ENCODE peak calls at places on chromosomes 3 and 15, in five cellular contexts. G is A549, X is H1, T is K562, Q is HepG2. S is an unnamed sample.

GRCh38 chr3:148861277-148861869 is 3.7 kb upstream of the CPA3 start:
- DNase-seq in X (no peak), T (peak), G (peak), Q (peak), S (no peak)

GRCh38 chr3:10780243-10780642 is 35.8 kb upstream of the SLC6A11 start:
- DNase-seq in Q (no peak), T (no peak), G (no peak), X (no peak), S (no peak)

GRCh38 chr3:152328841-152329240 is 60.1 kb downstream of the MBNL1 start:
- DNase-seq in Q (peak), G (peak), T (no peak), X (no peak), S (no peak)

GRCh38 chr3:56762718-56763117 is 39.0 kb downstream of the ARHGEF3 start:
- DNase-seq in X (no peak), T (no peak), Q (no peak), G (no peak), S (no peak)

GRCh38 chr3:51675201-51675611 is 4.2 kb downstream of the TEX264 start:
- DNase-seq in T (no peak), X (no peak), G (no peak), Q (no peak), S (no peak)

GRCh38 chr3:99783009-99783573 is 34.6 kb upstream of the CMSS1 start:
- DNase-seq in X (no peak), G (no peak), Q (no peak), T (no peak), S (no peak)

GRCh38 chr15:68713874-68714273 is 106.8 kb downstream of the ANP32A start:
- DNase-seq in G (no peak), X (no peak), T (no peak), Q (no peak), S (no peak)

GRCh38 chr15:22873204-22873701 is 34.8 kb downstream of the NIPA2 start:
- DNase-seq in G (no peak), T (no peak), Q (no peak), X (no peak), S (no peak)

GRCh38 chr15:36808401-36809160 is 229.2 kb downstream of the CDIN1 start:
- DNase-seq in G (no peak), X (no peak), T (no peak), Q (peak), S (no peak)

GRCh38 chr3:140441006-140441405 is 236.9 kb upstream of the TRIM42 start:
- DNase-seq in Q (no peak), G (no peak), X (no peak), T (no peak), S (no peak)

GRCh38 chr15:75230016-75230343 is 28.2 kb upstream of the GOLGA6C start:
- DNase-seq in G (no peak), X (no peak), Q (no peak), T (no peak), S (no peak)

GRCh38 chr3:134314588-134315285 is 59.5 kb downstream of the AMOTL2 start:
- DNase-seq in X (peak), G (no peak), T (no peak), Q (no peak), S (no peak)

GRCh38 chr15:91491131-91491950 is 362.2 kb upstream of the SLCO3A1 start:
- DNase-seq in X (no peak), T (no peak), Q (no peak), G (no peak), S (no peak)

GRCh38 chr3:14911651-14912050 is 35.7 kb upstream of the NR2C2 start:
- DNase-seq in T (no peak), Q (no peak), X (no peak), G (no peak), S (no peak)

GRCh38 chr3:185270262-185270955 is 16.6 kb upstream of the EHHADH start:
- DNase-seq in X (peak), Q (peak), G (peak), T (peak), S (no peak)

GRCh38 chr3:31371464-31371863 is 161.3 kb upstream of the STT3B start:
- DNase-seq in T (no peak), Q (no peak), X (no peak), G (no peak), S (no peak)

GRCh38 chr3:60752800-60753199 is 498.5 kb downstream of the FHIT start:
- DNase-seq in T (no peak), Q (no peak), G (no peak), X (no peak), S (no peak)

GRCh38 chr3:119259821-119260220 is 19.1 kb upstream of the B4GALT4 start:
- DNase-seq in T (no peak), G (no peak), X (no peak), Q (no peak), S (no peak)

GRCh38 chr3:164730810-164731209 is 347.5 kb downstream of the SI start:
- DNase-seq in Q (no peak), T (no peak), G (no peak), X (no peak), S (no peak)

GRCh38 chr15:97014001-97014400 is 683.5 kb downstream of the NR2F2 start:
- DNase-seq in T (no peak), X (no peak), G (no peak), Q (no peak), S (no peak)

GRCh38 chr3:73399106-73399505 is 225.6 kb downstream of the PDZRN3 start:
- DNase-seq in X (no peak), Q (no peak), G (no peak), T (no peak), S (no peak)

GRCh38 chr3:145704020-145704419 is 457.0 kb downstream of the PLOD2 start:
- DNase-seq in G (no peak), T (no peak), Q (no peak), X (no peak), S (no peak)

GRCh38 chr3:186339180-186339912 is 22.7 kb downstream of the DGKG start:
- DNase-seq in X (no peak), Q (no peak), G (no peak), T (no peak), S (no peak)

GRCh38 chr15:79494392-79494909 is 62.3 kb downstream of the MINAR1 start:
- DNase-seq in X (no peak), T (no peak), Q (no peak), G (no peak), S (no peak)

GRCh38 chr3:130850044-130850797 is 43.7 kb upstream of the ATP2C1 start:
- DNase-seq in X (no peak), Q (no peak), T (peak), G (no peak), S (peak)

GRCh38 chr15:75107905-75108838 is 84.8 kb downstream of the PPCDC start:
- DNase-seq in T (peak), Q (peak), G (peak), X (no peak), S (peak)

GRCh38 chr3:196189608-196190347 is 21.4 kb downstream of the ZDHHC19 start:
- DNase-seq in Q (no peak), T (no peak), X (no peak), G (no peak), S (no peak)

GRCh38 chr15:43901485-43901884 is 74.7 kb downstream of the WDR76 start:
- DNase-seq in X (no peak), T (no peak), G (no peak), Q (no peak), S (no peak)

GRCh38 chr3:37935756-37936666 is 54.6 kb upstream of the VILL start:
- DNase-seq in T (no peak), X (no peak), Q (peak), G (no peak), S (no peak)

GRCh38 chr15:74823324-74823723 is 3.1 kb upstream of the CPLX3 start:
- DNase-seq in G (no peak), X (no peak), Q (no peak), T (no peak), S (no peak)

GRCh38 chr3:123719785-123720531 is 135.1 kb upstream of the HACD2 start:
- DNase-seq in T (no peak), Q (no peak), G (no peak), X (no peak), S (no peak)

GRCh38 chr15:49895337-49896223 is 223.5 kb downstream of the ATP8B4 start:
- DNase-seq in G (no peak), T (no peak), Q (no peak), X (no peak), S (no peak)

GRCh38 chr3:85681906-85682305 is 723.1 kb downstream of the CADM2 start:
- DNase-seq in T (no peak), Q (no peak), G (no peak), X (no peak), S (no peak)

GRCh38 chr3:133930341-133930933 is 34.8 kb upstream of the RAB6B start:
- DNase-seq in X (peak), G (peak), Q (peak), T (peak), S (no peak)

GRCh38 chr3:151191095-151191494 is 11.9 kb downstream of the GPR171 start:
- DNase-seq in Q (no peak), X (no peak), T (no peak), G (no peak), S (no peak)
- TF ChIP-seq HDAC2 in Q (no peak), X (no peak), T (no peak), G (no peak), S (no peak)

GRCh38 chr3:127209840-127210653 is 17.1 kb downstream of the PRR23E start:
- DNase-seq in Q (no peak), T (no peak), G (no peak), X (no peak), S (no peak)
- TF ChIP-seq HDAC2 in Q (no peak), T (no peak), G (no peak), X (no peak), S (no peak)

DNA sequence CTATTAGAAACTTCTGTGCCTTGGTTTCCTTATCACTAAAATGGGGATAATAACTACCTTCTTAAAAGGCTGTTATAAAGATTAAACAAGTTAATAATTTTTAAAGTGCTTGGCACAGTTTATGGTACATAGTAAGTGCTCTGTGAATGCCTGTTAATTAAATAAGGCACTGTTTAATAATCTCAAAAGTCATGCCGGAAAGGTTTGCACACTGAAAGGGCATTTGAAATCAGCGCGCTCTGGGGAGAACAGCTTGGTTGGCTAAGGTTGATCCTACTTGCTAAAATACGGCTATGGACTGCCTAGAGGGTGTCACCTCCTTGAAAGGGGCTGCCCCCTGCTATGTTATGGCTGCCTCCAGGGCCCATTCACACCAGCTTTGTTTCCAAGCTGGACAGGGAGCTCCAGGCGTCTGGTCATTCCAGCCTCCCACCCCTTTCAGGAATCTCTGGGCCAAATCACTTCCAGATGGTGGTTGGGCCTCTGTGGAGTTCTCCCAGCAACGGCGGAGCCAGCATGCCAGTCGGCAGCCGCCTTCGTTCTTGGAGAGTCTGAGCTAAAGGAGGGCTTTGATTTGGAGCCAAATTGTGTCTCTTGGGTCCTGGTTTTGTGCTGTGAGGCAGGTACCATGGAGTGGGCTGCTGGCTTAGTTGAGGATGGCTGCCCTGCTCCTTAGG is 5.9 kb downstream of the FLNB start:
- DNase-seq in Q (no peak), X (no peak), G (no peak), T (no peak), S (no peak)
- TF ChIP-seq HDAC2 in Q (no peak), X (no peak), G (no peak), T (no peak), S (no peak)

GRCh38 chr15:45375836-45376235 is 2.5 kb downstream of the GATM start:
- DNase-seq in X (no peak), G (no peak), Q (no peak), T (no peak), S (no peak)

GRCh38 chr15:45373961-45374360 is 4.4 kb downstream of the GATM start:
- DNase-seq in Q (no peak), X (no peak), G (no peak), T (no peak), S (no peak)

GRCh38 chr15:45371546-45371945 is 6.8 kb downstream of the GATM start:
- DNase-seq in Q (no peak), G (no peak), T (no peak), X (no peak), S (no peak)

GRCh38 chr15:45376300-45376928 is 1.9 kb downstream of the GATM start:
- DNase-seq in G (no peak), Q (no peak), X (no peak), T (no peak), S (no peak)

DNA sequence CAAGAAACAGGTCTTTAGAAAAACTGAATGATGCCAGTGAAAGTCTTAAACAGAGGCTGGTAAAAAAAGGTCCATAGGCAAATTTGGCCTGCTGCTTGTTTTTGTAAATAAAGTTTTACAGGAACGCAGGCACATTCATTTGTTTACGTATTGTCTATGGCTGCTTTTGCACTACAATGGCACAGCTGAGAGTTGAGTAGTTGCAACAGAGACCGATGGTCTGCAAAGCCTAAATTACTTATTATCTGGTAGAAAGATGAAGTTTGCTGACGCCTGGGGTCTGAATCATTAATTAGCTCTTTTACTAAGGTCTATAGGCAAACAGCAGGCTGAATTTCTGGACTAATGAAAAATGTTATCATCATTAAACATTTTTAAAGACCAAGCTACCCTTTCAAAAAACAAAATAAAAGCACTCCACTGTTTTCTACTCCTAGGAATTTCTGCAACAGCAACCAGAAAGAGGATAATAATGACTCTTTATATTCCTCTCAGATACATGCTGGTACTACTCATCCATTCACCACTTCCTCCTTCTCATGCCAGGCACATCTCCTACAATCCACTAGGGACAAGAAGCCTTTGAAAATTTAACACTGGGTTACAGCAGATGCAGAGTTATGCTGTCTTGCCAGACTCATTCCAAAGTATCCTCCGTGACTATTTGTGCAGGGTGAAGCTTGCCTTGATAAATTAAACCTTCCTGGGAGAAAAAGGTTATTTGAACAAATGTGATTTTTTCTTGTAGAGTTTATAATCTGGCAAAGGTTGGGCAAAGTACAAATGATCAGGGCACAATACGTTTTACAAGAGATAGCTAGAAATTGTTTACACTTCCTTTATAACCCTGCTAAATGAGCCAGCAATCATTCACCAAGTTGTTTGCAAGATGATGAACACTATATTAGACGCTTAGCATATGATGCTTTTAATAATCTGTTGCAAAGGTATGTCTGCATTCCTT is 6.0 kb downstream of the GATM start:
- DNase-seq in T (no peak), X (no peak), G (no peak), Q (no peak), S (no peak)
- TF ChIP-seq HDAC2 in T (no peak), X (no peak), G (no peak), Q (no peak), S (no peak)

DNA sequence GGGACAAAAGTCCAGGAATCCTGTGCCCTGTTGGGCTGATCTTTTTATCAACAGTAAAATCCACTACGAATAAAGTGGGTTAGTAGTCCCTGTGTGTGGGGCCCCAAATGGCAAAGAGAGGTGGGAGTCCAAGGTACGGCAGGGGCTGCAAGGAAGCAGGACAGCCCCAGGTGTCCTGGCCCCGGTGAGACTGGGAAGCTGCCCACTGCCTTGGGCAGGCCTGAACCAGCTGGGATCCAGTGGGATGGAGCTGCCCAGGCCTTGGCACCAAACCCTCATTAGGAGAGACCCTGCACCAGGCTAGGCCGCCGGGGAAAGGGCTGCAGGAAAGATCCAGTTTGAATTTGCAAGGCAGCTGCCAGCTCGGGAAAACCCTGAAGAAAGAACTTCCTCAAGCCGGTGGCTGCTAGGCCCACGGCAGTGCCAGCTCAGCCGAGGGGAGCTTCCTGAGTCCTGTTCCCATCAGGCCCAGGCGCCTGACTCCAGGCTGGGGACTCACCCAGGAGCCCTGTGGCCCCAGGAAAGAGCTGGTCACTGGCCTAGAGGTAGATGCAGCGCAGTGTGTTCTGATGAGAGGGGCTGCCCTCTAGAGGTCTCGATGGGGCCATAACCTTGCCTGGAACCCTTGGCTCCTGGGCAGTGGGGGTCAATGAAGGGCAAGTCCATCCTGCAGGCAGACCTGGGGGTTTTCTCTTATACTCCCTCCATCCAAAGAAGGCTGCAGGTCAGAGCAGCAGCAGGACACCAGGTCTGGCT is 14.4 kb upstream of the GNAI2 start:
- DNase-seq in X (peak), T (peak), Q (peak), G (no peak), S (no peak)
- TF ChIP-seq HDAC2 in X (no peak), T (no peak), Q (peak), G (no peak), S (no peak)